ENCODE peak calls at places on chromosomes 3 and 15, in seven cellular contexts. U, N, E, C, W, R and M are unnamed samples.

GRCh38 chr3:5055352-5056004 is 66.6 kb upstream of the ARL8B start:
- DNase-seq in U (no peak), N (no peak), E (no peak), C (no peak), W (no peak), R (no peak), M (no peak)

GRCh38 chr3:70832811-70833509 is 520.5 kb upstream of the MDFIC2 start:
- DNase-seq in U (no peak), N (no peak), E (no peak), C (no peak), W (peak; percentile 66), R (no peak), M (peak; percentile 79)

GRCh38 chr3:19029837-19030835 is 118.2 kb upstream of the KCNH8 start:
- DNase-seq in U (no peak), N (no peak), E (peak; percentile 11), C (no peak), W (no peak), R (no peak), M (no peak)

GRCh38 chr3:65979731-65980130 is 59.0 kb downstream of the MAGI1 start:
- DNase-seq in U (no peak), N (no peak), E (no peak), C (no peak), W (no peak), R (no peak), M (peak; percentile 47)

GRCh38 chr3:120634539-120634938 is 38.4 kb downstream of the NDUFB4 start:
- DNase-seq in U (no peak), N (no peak), E (no peak), C (no peak), W (no peak), R (no peak), M (no peak)

GRCh38 chr3:31960793-31961431 is 20.1 kb downstream of the OSBPL10 start:
- DNase-seq in U (no peak), N (no peak), E (peak; percentile 27), C (no peak), W (no peak), R (no peak), M (no peak)

GRCh38 chr3:15768421-15769255 is 29.1 kb downstream of the ANKRD28 start:
- DNase-seq in U (no peak), N (no peak), E (peak; percentile 41), C (no peak), W (peak; percentile 92), R (no peak), M (peak; percentile 94)

GRCh38 chr15:78979456-78980320 is 34.8 kb upstream of the CTSH start:
- DNase-seq in U (no peak), N (peak; percentile 72), E (peak; percentile 85), C (no peak), W (no peak), R (no peak), M (no peak)

GRCh38 chr3:169769287-169770181 is at the start of gene ACTRT3:
- DNase-seq in U (peak; percentile 67), N (peak; percentile 77), E (peak; percentile 82), C (peak; percentile 52), W (no peak), R (no peak), M (no peak)

GRCh38 chr3:194489736-194490612 is 3.2 kb upstream of the ATP13A3 start:
- DNase-seq in U (no peak), N (no peak), E (no peak), C (no peak), W (no peak), R (no peak), M (no peak)

GRCh38 chr3:162629372-162629771 is 1132.8 kb downstream of the OTOL1 start:
- DNase-seq in U (no peak), N (no peak), E (no peak), C (no peak), W (no peak), R (no peak), M (no peak)

GRCh38 chr3:47410417-47410720 is 29.5 kb downstream of the PTPN23 start:
- DNase-seq in U (no peak), N (no peak), E (no peak), C (no peak), W (no peak), R (no peak), M (no peak)

GRCh38 chr15:78448441-78449219 is 10.6 kb downstream of the IREB2 start:
- DNase-seq in U (no peak), N (no peak), E (no peak), C (no peak), W (no peak), R (no peak), M (no peak)

GRCh38 chr15:63908986-63909385 is 75.2 kb upstream of the HERC1 start:
- DNase-seq in U (no peak), N (no peak), E (no peak), C (no peak), W (no peak), R (no peak), M (no peak)

GRCh38 chr15:78909791-78910228 is 35.0 kb downstream of the CTSH start:
- DNase-seq in U (peak; percentile 30), N (peak; percentile 70), E (peak; percentile 67), C (no peak), W (no peak), R (no peak), M (no peak)

GRCh38 chr3:30777426-30777825 is 117.0 kb downstream of the GADL1 start:
- DNase-seq in U (no peak), N (no peak), E (no peak), C (no peak), W (no peak), R (no peak), M (no peak)

GRCh38 chr15:83904107-83904720 is 250.3 kb downstream of the ADAMTSL3 start:
- DNase-seq in U (no peak), N (no peak), E (no peak), C (no peak), W (no peak), R (no peak), M (peak; percentile 53)

GRCh38 chr3:123347205-123347604 is 101.7 kb downstream of the ADCY5 start:
- DNase-seq in U (no peak), N (no peak), E (no peak), C (no peak), W (no peak), R (no peak), M (no peak)